ENCODE peak calls at places on chromosomes 6 and 20, in four cellular contexts. P is H1, X is HepG2, T is GM12878. F is an unnamed sample.

GRCh38 chr6:25586927-25587326 is 65.1 kb upstream of the SCGN start:
- DNase-seq in P (no peak), T (no peak), X (no peak), F (no peak)

GRCh38 chr6:32529697-32530429 is at the start of gene HLA-DRB5:
- DNase-seq in T (peak), P (no peak), X (no peak), F (no peak)

GRCh38 chr6:52509281-52510212 is 67.3 kb downstream of the TRAM2 start:
- DNase-seq in X (no peak), P (no peak), T (no peak), F (no peak)

GRCh38 chr6:87210979-87211378 is 55.6 kb downstream of the ZNF292 start:
- DNase-seq in T (peak), P (no peak), X (no peak), F (no peak)

GRCh38 chr20:10247440-10247839 is 28.8 kb downstream of the SNAP25 start:
- DNase-seq in T (no peak), X (no peak), P (no peak), F (no peak)

GRCh38 chr6:139368661-139369060 is 5.8 kb downstream of the CITED2 start:
- DNase-seq in T (no peak), P (no peak), X (no peak), F (no peak)

GRCh38 chr6:53244958-53245357 is 96.3 kb upstream of the GCM1 start:
- DNase-seq in P (no peak), T (peak), X (no peak), F (no peak)

GRCh38 chr6:33975631-33976424 is 170.1 kb downstream of the GRM4 start:
- DNase-seq in P (peak), T (no peak), X (no peak), F (no peak)

GRCh38 chr6:165774903-165775608 is 112.0 kb upstream of the PDE10A start:
- DNase-seq in P (no peak), X (peak), T (no peak), F (no peak)

GRCh38 chr6:141421378-141421777 is 711.3 kb upstream of the GJE1 start:
- DNase-seq in X (no peak), P (no peak), T (no peak), F (no peak)

GRCh38 chr6:141426400-141426980 is 706.2 kb upstream of the GJE1 start:
- DNase-seq in T (no peak), X (no peak), P (no peak), F (no peak)
- TF ChIP-seq YY1 in T (no peak), X (no peak), P (no peak), F (no peak)

DNA sequence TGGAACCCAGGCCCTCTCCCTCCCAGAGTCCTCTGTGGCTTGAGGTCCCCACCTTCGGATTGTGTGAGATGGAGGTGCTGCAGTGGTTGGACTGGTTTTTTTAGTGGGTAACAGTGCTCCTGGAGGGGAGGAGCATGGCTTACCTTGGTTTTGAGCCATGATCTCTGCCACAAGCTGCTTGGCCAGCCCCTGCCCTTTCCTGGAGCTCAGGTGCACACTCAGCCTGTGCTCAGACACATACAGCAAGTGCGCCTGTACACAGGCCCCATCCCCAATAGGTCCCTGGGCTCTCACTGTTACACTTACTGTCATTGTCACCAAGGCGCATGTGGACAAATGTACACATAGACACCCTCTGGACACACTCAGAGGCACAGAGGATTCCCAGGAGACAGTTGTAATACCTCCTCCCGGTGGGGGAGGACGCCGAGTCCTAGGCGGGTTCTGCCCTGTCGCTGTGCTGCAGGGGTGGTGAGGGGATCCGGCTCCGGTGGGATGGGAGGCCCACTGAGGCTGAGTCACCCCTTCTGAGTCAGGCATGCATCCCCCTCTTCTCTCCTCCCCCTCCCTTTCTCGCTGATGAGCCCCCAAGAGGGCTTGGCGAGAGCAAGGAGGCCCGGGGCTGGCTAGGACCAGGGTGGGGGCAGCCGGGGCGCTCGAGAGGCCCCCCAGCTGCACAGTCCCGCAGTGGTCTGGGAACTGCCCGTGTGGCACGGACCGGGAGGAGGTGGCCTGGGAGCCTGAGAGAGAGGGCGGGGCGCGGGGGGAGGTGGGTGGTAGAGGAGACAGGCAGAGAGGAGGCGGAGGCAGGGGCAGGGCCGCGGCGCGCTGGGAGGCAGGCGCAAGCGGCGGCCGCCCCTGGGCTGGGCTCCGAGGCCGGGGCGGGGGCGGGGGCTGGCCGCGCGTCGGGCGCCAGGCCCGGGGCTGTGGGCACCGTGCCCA is 515 bp upstream of the EPB41L1 start:
- DNase-seq in P (peak), T (no peak), X (peak), F (no peak)
- TF ChIP-seq YY1 in P (no peak), T (no peak), X (no peak), F (no peak)

GRCh38 chr6:135922170-135922569 is 70.7 kb downstream of the PDE7B start:
- DNase-seq in P (no peak), T (no peak), X (no peak), F (peak)

GRCh38 chr6:135919026-135919425 is 67.5 kb downstream of the PDE7B start:
- DNase-seq in X (no peak), P (no peak), T (no peak), F (no peak)

GRCh38 chr6:135921176-135921575 is 69.7 kb downstream of the PDE7B start:
- DNase-seq in X (no peak), T (no peak), P (no peak), F (no peak)

GRCh38 chr6:135920689-135921088 is 69.2 kb downstream of the PDE7B start:
- DNase-seq in X (no peak), T (no peak), P (no peak), F (no peak)

DNA sequence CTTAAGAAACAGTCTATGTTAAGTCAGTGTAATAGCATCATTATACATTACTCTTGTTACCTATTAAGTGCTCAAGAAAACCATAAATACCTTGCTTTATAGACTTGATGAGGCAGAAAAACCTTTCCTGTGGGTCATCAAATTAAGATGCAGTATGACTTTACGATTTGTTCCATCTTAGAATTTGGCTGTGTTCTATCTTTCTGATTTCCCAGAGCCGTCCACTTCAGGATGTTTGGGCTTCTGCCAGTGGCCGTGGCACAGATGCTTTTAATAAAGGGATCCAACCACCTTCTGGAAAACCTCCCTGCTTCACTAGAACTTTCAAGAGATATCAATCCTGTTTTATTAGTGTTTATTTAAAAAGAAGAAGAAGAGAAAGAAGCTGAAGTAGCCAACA is 71.2 kb downstream of the PDE7B start:
- DNase-seq in X (no peak), T (no peak), P (no peak), F (no peak)
- TF ChIP-seq YY1 in X (no peak), T (no peak), P (no peak), F (no peak)

GRCh38 chr6:159098636-159099106 is 53.9 kb upstream of the TAGAP start:
- DNase-seq in P (no peak), T (no peak), X (no peak), F (no peak)
- TF ChIP-seq YY1 in P (no peak), T (no peak), X (no peak), F (no peak)

GRCh38 chr20:41048475-41049242 is 20.0 kb downstream of the TOP1 start:
- DNase-seq in T (no peak), X (no peak), P (no peak), F (peak)
- TF ChIP-seq YY1 in T (no peak), X (no peak), P (no peak), F (no peak)

GRCh38 chr20:39264506-39265172 is 302.5 kb downstream of the DHX35 start:
- DNase-seq in X (peak), T (no peak), P (peak), F (peak)
- TF ChIP-seq YY1 in X (no peak), T (peak), P (peak), F (no peak)

DNA sequence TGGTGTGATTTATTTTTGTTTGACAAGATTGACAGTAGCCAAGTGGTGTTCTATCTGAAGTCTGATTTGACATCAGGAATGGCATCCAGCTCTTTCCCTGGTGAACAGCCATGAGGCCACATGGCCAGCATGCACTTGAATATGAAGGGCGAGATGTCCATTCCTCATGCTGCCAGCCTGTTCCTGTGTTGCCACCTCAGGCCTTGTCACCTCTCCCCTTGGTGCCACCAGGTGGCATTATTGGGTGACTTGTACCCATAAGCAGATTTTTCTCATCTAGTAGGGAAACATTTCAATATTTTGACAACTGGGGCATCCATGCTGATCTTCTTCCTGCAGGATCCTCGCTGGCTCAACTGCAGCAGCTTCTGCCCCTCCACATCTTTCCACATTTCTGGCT is 199.1 kb downstream of the ERMARD start:
- DNase-seq in X (no peak), T (no peak), P (no peak), F (no peak)
- TF ChIP-seq YY1 in X (no peak), T (no peak), P (no peak), F (no peak)

GRCh38 chr6:73672290-73672689 is 18.5 kb upstream of the SLC17A5 start:
- DNase-seq in X (no peak), P (no peak), T (no peak), F (no peak)

GRCh38 chr6:73667798-73668197 is 14.0 kb upstream of the SLC17A5 start:
- DNase-seq in P (no peak), T (no peak), X (no peak), F (no peak)

GRCh38 chr6:73666393-73666792 is 12.6 kb upstream of the SLC17A5 start:
- DNase-seq in X (no peak), T (no peak), P (no peak), F (no peak)

GRCh38 chr6:73665686-73666319 is 12.0 kb upstream of the SLC17A5 start:
- DNase-seq in P (no peak), X (no peak), T (no peak), F (no peak)

DNA sequence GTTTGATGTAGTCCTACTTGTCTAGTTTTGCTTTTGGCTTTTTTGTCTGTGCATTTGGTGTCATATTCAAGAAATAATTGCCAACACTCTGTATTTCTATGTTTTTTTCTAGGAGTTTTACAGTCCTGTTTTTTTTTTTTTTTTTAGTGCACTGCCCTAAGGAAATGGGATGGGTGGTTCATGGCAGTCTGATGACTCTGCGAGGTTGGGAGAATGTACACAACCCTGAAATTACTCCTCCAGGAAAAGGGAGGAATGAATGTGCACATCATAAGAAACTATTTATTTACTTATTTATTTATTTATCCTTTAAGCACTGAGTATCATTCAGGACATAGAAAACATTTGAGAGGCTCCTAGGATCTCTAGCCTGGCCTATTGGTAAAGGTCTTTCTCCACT is 15.2 kb upstream of the SLC17A5 start:
- DNase-seq in P (no peak), T (no peak), X (no peak), F (no peak)
- TF ChIP-seq YY1 in P (no peak), T (no peak), X (no peak), F (no peak)

F was measured in NT2/D1.